ENCODE peak calls at places on chromosome 13, in ten cellular contexts. T, E, C, N, L, U, H, M, W and R are unnamed samples.

GRCh38 chr13:75318138-75318833 is 163.7 kb downstream of the TBC1D4 start:
- DNase-seq in T (no peak), E (no peak), C (no peak), N (no peak), L (no peak), U (no peak), H (no peak), M (no peak), W (no peak), R (no peak)

GRCh38 chr13:106063591-106064308 is 471.7 kb downstream of the EFNB2 start:
- DNase-seq in T (no peak), E (no peak), C (peak), N (no peak), L (no peak), U (peak), H (no peak), M (no peak), W (no peak), R (no peak)

GRCh38 chr13:71712988-71713653 is 153.9 kb downstream of the DACH1 start:
- DNase-seq in T (no peak), E (peak), C (no peak), N (no peak), L (no peak), U (peak), H (no peak), M (no peak), W (no peak), R (no peak)

GRCh38 chr13:39942901-39943273 is 287.4 kb downstream of the COG6 start:
- DNase-seq in T (peak), E (peak), C (peak), N (peak), L (peak), U (peak), H (peak), M (peak), W (peak), R (peak)

GRCh38 chr13:59746291-59746962 is 417.3 kb downstream of the DIAPH3 start:
- DNase-seq in T (no peak), E (no peak), C (peak), N (no peak), L (no peak), U (peak), H (no peak), M (no peak), W (no peak), R (peak)

GRCh38 chr13:105603283-105603682 is 932.2 kb downstream of the EFNB2 start:
- DNase-seq in T (no peak), E (peak), C (peak), N (no peak), L (no peak), U (no peak), H (no peak), M (no peak), W (no peak), R (no peak)

GRCh38 chr13:27170521-27171243 is 929 bp downstream of the USP12 start:
- DNase-seq in T (peak), E (peak), C (peak), N (peak), L (peak), U (no peak), H (peak), M (peak), W (peak), R (no peak)

GRCh38 chr13:70568571-70568970 is 460.3 kb upstream of the KLHL1 start:
- DNase-seq in T (no peak), E (peak), C (peak), N (no peak), L (no peak), U (peak), H (no peak), M (no peak), W (no peak), R (peak)

GRCh38 chr13:31385534-31385933 is 185.8 kb downstream of the B3GLCT start:
- DNase-seq in T (no peak), E (peak), C (no peak), N (no peak), L (no peak), U (no peak), H (no peak), M (no peak), W (no peak), R (no peak)

GRCh38 chr13:57604442-57604841 is 27.1 kb upstream of the PCDH17 start:
- DNase-seq in T (no peak), E (no peak), C (no peak), N (no peak), L (no peak), U (no peak), H (no peak), M (no peak), W (no peak), R (no peak)

GRCh38 chr13:107238262-107238661 is 670.3 kb upstream of the ARGLU1 start:
- DNase-seq in T (no peak), E (no peak), C (no peak), N (peak), L (no peak), U (no peak), H (no peak), M (no peak), W (no peak), R (no peak)

GRCh38 chr13:30355405-30355741 is 48.0 kb upstream of the KATNAL1 start:
- DNase-seq in T (no peak), E (no peak), C (no peak), N (peak), L (peak), U (no peak), H (peak), M (peak), W (peak), R (peak)

GRCh38 chr13:35127466-35127865 is 185.4 kb downstream of the NBEA start:
- DNase-seq in T (no peak), E (no peak), C (no peak), N (no peak), L (no peak), U (no peak), H (no peak), M (no peak), W (no peak), R (no peak)

GRCh38 chr13:97856001-97856675 is 97.3 kb upstream of the IPO5 start:
- DNase-seq in T (peak), E (peak), C (peak), N (no peak), L (no peak), U (peak), H (no peak), M (no peak), W (no peak), R (peak)

GRCh38 chr13:20489185-20489820 is 36.4 kb downstream of the CRYL1 start:
- DNase-seq in T (no peak), E (peak), C (no peak), N (no peak), L (peak), U (no peak), H (no peak), M (no peak), W (no peak), R (no peak)

GRCh38 chr13:75359266-75359665 is 122.7 kb downstream of the TBC1D4 start:
- DNase-seq in T (no peak), E (no peak), C (peak), N (no peak), L (no peak), U (peak), H (no peak), M (no peak), W (no peak), R (no peak)

GRCh38 chr13:30884543-30884942 is 21.5 kb upstream of the MEDAG start:
- DNase-seq in T (no peak), E (no peak), C (no peak), N (no peak), L (no peak), U (no peak), H (peak), M (no peak), W (no peak), R (no peak)

GRCh38 chr13:29906432-29907011 is 56.1 kb upstream of the UBL3 start:
- DNase-seq in T (no peak), E (no peak), C (no peak), N (no peak), L (no peak), U (no peak), H (no peak), M (no peak), W (no peak), R (no peak)

GRCh38 chr13:71290963-71291937 is 575.8 kb downstream of the DACH1 start:
- DNase-seq in T (peak), E (peak), C (peak), N (no peak), L (no peak), U (peak), H (peak), M (no peak), W (no peak), R (peak)

GRCh38 chr13:33480561-33480960 is 195.0 kb upstream of the STARD13 start:
- DNase-seq in T (no peak), E (no peak), C (peak), N (no peak), L (no peak), U (peak), H (no peak), M (no peak), W (no peak), R (no peak)

GRCh38 chr13:20769091-20769490 is 4.7 kb downstream of the EEF1AKMT1 start:
- DNase-seq in T (no peak), E (no peak), C (no peak), N (no peak), L (no peak), U (no peak), H (no peak), M (no peak), W (no peak), R (no peak)

DNA sequence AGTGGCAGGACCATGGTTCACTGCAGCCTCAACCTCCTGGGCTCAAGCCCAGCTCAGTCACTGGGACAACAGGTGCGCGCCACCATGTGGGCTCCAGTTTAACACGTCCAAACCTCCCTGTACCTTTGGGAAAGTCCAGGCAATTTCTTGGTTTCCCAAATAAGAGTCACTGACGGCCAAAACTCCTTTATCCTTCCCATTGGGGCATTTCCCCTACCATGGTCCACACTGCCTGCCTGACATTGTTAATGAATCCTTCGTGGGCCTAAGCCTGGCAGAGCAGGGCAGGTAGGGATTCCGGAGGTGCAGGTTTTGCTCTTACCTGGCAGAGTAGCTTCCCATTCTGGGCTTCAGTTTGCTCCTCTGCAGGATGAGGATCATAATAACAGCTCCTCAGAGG is 66.2 kb upstream of the TM9SF2 start:
- DNase-seq in T (no peak), E (no peak), C (no peak), N (peak), L (no peak), U (no peak), H (no peak), M (no peak), W (no peak), R (peak)
- TF ChIP-seq CTCF in T (no peak), E (no peak), C (no peak), N (no peak), L (no peak), U (no peak), H (no peak), M (no peak), W (no peak), R (no peak)

GRCh38 chr13:28529836-28530235 is 34.9 kb upstream of the FLT1 start:
- DNase-seq in T (no peak), E (no peak), C (peak), N (no peak), L (no peak), U (no peak), H (no peak), M (no peak), W (no peak), R (no peak)

GRCh38 chr13:28528388-28528787 is 33.5 kb upstream of the FLT1 start:
- DNase-seq in T (no peak), E (no peak), C (no peak), N (no peak), L (no peak), U (no peak), H (no peak), M (no peak), W (no peak), R (no peak)

GRCh38 chr13:28528848-28529247 is 33.9 kb upstream of the FLT1 start:
- DNase-seq in T (no peak), E (peak), C (peak), N (no peak), L (no peak), U (no peak), H (no peak), M (no peak), W (no peak), R (no peak)

GRCh38 chr13:28526876-28527275 is 31.9 kb upstream of the FLT1 start:
- DNase-seq in T (no peak), E (no peak), C (no peak), N (no peak), L (no peak), U (no peak), H (no peak), M (no peak), W (no peak), R (no peak)

GRCh38 chr13:28527629-28528028 is 32.7 kb upstream of the FLT1 start:
- DNase-seq in T (no peak), E (no peak), C (no peak), N (no peak), L (no peak), U (no peak), H (no peak), M (peak), W (peak), R (peak)
- H3K4me3 ChIP-seq in T (no peak), E (no peak), C (no peak), N (no peak), L (no peak), U (no peak), H (no peak), M (no peak), W (no peak), R (no peak)

GRCh38 chr13:67416047-67416925 is 186.2 kb upstream of the PCDH9 start:
- DNase-seq in T (no peak), E (peak), C (peak), N (peak), L (peak), U (peak), H (no peak), M (no peak), W (no peak), R (peak)
- TF ChIP-seq CTCF in T (no peak), E (no peak), C (peak), N (peak), L (no peak), U (peak), H (peak), M (no peak), W (no peak), R (peak)

GRCh38 chr13:113098163-113098732 is 7.3 kb upstream of the F7 start:
- DNase-seq in T (no peak), E (no peak), C (peak), N (no peak), L (no peak), U (peak), H (no peak), M (no peak), W (no peak), R (no peak)
- H3K4me3 ChIP-seq in T (no peak), E (no peak), C (peak), N (no peak), L (no peak), U (no peak), H (no peak), M (no peak), W (no peak), R (no peak)

DNA sequence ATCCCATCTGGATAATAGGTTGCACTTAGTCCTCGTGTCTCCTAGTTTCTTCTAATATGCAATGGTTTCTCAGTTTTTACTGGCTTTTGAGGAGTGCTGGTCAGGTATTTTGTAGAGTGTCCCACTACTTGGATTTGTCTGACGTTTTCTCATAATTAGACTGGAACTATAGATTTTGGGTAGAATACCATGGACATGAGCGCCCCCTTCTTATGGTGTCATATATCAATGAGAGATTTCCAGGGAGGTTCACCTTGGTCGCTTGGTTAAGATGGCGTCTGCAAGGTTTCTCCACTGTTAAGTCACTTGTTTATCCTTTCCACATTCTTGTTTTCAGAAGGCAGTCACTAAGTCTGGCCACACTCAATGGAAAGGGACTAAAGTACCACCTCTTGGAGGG is 6.7 kb downstream of the SOHLH2 start:
- DNase-seq in T (no peak), E (no peak), C (peak), N (no peak), L (no peak), U (peak), H (no peak), M (no peak), W (no peak), R (no peak)
- TF ChIP-seq CTCF in T (no peak), E (no peak), C (no peak), N (no peak), L (no peak), U (no peak), H (no peak), M (no peak), W (no peak), R (no peak)

GRCh38 chr13:110109910-110110309 is 197.0 kb downstream of the COL4A1 start:
- DNase-seq in T (peak), E (peak), C (peak), N (peak), L (no peak), U (peak), H (no peak), M (no peak), W (no peak), R (no peak)
- H3K4me3 ChIP-seq in T (no peak), E (no peak), C (no peak), N (no peak), L (no peak), U (no peak), H (no peak), M (no peak), W (no peak), R (no peak)

GRCh38 chr13:42835012-42835411 is 53.6 kb downstream of the FAM216B start:
- DNase-seq in T (no peak), E (no peak), C (no peak), N (no peak), L (no peak), U (no peak), H (no peak), M (no peak), W (no peak), R (no peak)

GRCh38 chr13:42832341-42833153 is 51.2 kb downstream of the FAM216B start:
- DNase-seq in T (peak), E (peak), C (peak), N (no peak), L (peak), U (peak), H (peak), M (no peak), W (no peak), R (no peak)

DNA sequence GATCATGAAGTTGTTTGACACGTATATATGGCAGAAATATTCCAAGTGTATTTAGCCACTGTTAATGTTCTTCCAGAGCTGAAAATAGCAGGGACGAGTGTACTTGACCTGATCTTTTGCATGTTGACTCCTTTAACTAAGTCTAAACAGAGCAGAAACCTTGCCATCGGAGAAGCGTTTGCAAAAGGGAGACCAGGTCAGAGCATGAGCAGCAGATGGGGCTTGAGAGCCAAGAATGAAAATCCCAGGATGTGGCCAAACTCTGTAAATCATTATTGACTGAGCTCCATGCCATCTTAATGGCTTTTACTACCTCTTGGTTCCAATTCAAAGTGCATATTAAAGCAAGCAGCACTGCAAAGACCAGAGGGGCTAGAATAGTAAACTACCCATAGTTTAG is 55.5 kb downstream of the FAM216B start:
- DNase-seq in T (no peak), E (peak), C (peak), N (peak), L (no peak), U (peak), H (no peak), M (no peak), W (no peak), R (no peak)
- TF ChIP-seq CTCF in T (peak), E (no peak), C (peak), N (no peak), L (no peak), U (peak), H (peak), M (no peak), W (peak), R (no peak)

GRCh38 chr13:28532226-28533048 is 37.5 kb upstream of the FLT1 start:
- DNase-seq in T (no peak), E (no peak), C (peak), N (no peak), L (no peak), U (peak), H (no peak), M (peak), W (no peak), R (no peak)
- H3K4me3 ChIP-seq in T (peak), E (no peak), C (peak), N (no peak), L (peak), U (peak), H (no peak), M (peak), W (peak), R (no peak)